ENCODE peak calls at places on chromosomes 3 and 15, in four cellular contexts. U is HCT116, Z is K562, D is GM12878. B is an unnamed sample.

GRCh38 chr3:51679318-51679717 is 8.3 kb downstream of the TEX264 start:
- DNase-seq in Z (no peak), U (no peak), D (no peak), B (no peak)

GRCh38 chr3:57078366-57079220 is 18.1 kb downstream of the SPATA12 start:
- DNase-seq in U (no peak), D (no peak), Z (peak; percentile 57), B (peak; percentile 89)

GRCh38 chr3:170815340-170815739 is 54.7 kb downstream of the RPL22L1 start:
- DNase-seq in U (peak; percentile 29), Z (peak; percentile 21), D (no peak), B (peak; percentile 69)

GRCh38 chr3:146134348-146135117 is 26.5 kb downstream of the PLOD2 start:
- DNase-seq in Z (no peak), D (no peak), U (no peak), B (peak; percentile 10)

GRCh38 chr3:20041197-20041780 is 1.0 kb downstream of the KAT2B start:
- DNase-seq in Z (peak; percentile 67), D (no peak), U (no peak), B (peak; percentile 74)

GRCh38 chr3:133944641-133945441 is 49.2 kb upstream of the RAB6B start:
- DNase-seq in D (no peak), Z (no peak), U (no peak), B (no peak)

GRCh38 chr3:138774529-138775253 is 60.0 kb downstream of the PIK3CB start:
- DNase-seq in D (no peak), U (peak; percentile 75), Z (no peak), B (peak; percentile 4)

GRCh38 chr3:24951186-24951585 is 456.5 kb upstream of the THRB start:
- DNase-seq in Z (no peak), D (no peak), U (no peak), B (no peak)

GRCh38 chr15:63599401-63600000 is 2.3 kb downstream of the FBXL22 start:
- DNase-seq in D (no peak), Z (no peak), U (no peak), B (no peak)

GRCh38 chr15:67859331-67859946 is 19.6 kb upstream of the RNU6-1 start:
- DNase-seq in U (no peak), Z (no peak), D (no peak), B (no peak)

GRCh38 chr3:45118615-45119062 is 27.5 kb downstream of the CDCP1 start:
- DNase-seq in D (no peak), Z (no peak), U (no peak), B (no peak)

GRCh38 chr3:182698078-182698477 is 95.2 kb upstream of the ATP11B start:
- DNase-seq in Z (no peak), U (no peak), D (no peak), B (no peak)

GRCh38 chr15:31977812-31978662 is 52.3 kb upstream of the CHRNA7 start:
- DNase-seq in U (peak; percentile 32), Z (peak; percentile 71), D (no peak), B (no peak)

GRCh38 chr3:169227911-169228310 is 435.6 kb downstream of the MECOM start:
- DNase-seq in D (peak; percentile 3), U (no peak), Z (no peak), B (no peak)

GRCh38 chr15:88012233-88012632 is 244.3 kb downstream of the NTRK3 start:
- DNase-seq in D (no peak), Z (no peak), U (no peak), B (no peak)

GRCh38 chr3:11534011-11534782 is 109.5 kb downstream of the VGLL4 start:
- DNase-seq in U (no peak), Z (no peak), D (no peak), B (no peak)

GRCh38 chr15:31338879-31339557 is 12.4 kb downstream of the KLF13 start:
- DNase-seq in Z (no peak), U (no peak), D (peak; percentile 75), B (no peak)

GRCh38 chr3:65144791-65145355 is 457.1 kb upstream of the ADAMTS9 start:
- DNase-seq in Z (no peak), U (no peak), D (no peak), B (no peak)

GRCh38 chr3:3893590-3893989 is 94.4 kb downstream of the LRRN1 start:
- DNase-seq in Z (no peak), U (no peak), D (no peak), B (no peak)

GRCh38 chr15:74795961-74796625 is 14.2 kb downstream of the CSK start:
- DNase-seq in Z (no peak), U (no peak), D (no peak), B (no peak)

GRCh38 chr3:191355406-191355805 is 25.1 kb upstream of the UTS2B start:
- DNase-seq in D (peak; percentile 74), U (no peak), Z (no peak), B (no peak)

GRCh38 chr3:149321640-149322039 is 11.8 kb downstream of the TM4SF18 start:
- DNase-seq in D (no peak), Z (no peak), U (no peak), B (no peak)

GRCh38 chr3:190644766-190645165 is 130.9 kb downstream of the IL1RAP start:
- DNase-seq in D (no peak), Z (no peak), U (no peak), B (no peak)

GRCh38 chr15:58677426-58677825 is 72.1 kb downstream of the ADAM10 start:
- DNase-seq in D (no peak), U (no peak), Z (no peak), B (no peak)

GRCh38 chr15:32933241-32933640 is 215.4 kb downstream of the GREM1 start:
- DNase-seq in U (no peak), D (no peak), Z (no peak), B (no peak)

GRCh38 chr15:77915261-77915960 is 162.1 kb downstream of the TBC1D2B start:
- DNase-seq in U (no peak), D (no peak), Z (no peak), B (no peak)

GRCh38 chr3:64595253-64595694 is 92.5 kb downstream of the ADAMTS9 start:
- DNase-seq in D (no peak), Z (no peak), U (no peak), B (no peak)

GRCh38 chr3:169348981-169349942 is 314.2 kb downstream of the MECOM start:
- DNase-seq in D (no peak), Z (no peak), U (no peak), B (no peak)

GRCh38 chr3:30112904-30113484 is 493.4 kb upstream of the TGFBR2 start:
- DNase-seq in D (no peak), U (peak; percentile 23), Z (no peak), B (no peak)

GRCh38 chr3:94234177-94234788 is 171.4 kb downstream of the NSUN3 start:
- DNase-seq in U (peak; percentile 22), D (no peak), Z (peak; percentile 13), B (no peak)

GRCh38 chr15:73941871-73942635 is 15.8 kb downstream of the LOXL1 start:
- DNase-seq in D (no peak), Z (no peak), U (no peak), B (no peak)

GRCh38 chr3:51802091-51802720 is 23.2 kb upstream of the IQCF6 start:
- DNase-seq in D (no peak), Z (no peak), U (no peak), B (peak; percentile 45)

GRCh38 chr3:28699283-28699682 is 350.7 kb upstream of the AZI2 start:
- DNase-seq in U (no peak), Z (no peak), D (no peak), B (no peak)

GRCh38 chr15:74275957-74276356 is 39.8 kb downstream of the CCDC33 start:
- DNase-seq in D (no peak), U (peak; percentile 12), Z (peak; percentile 64), B (no peak)

DNA sequence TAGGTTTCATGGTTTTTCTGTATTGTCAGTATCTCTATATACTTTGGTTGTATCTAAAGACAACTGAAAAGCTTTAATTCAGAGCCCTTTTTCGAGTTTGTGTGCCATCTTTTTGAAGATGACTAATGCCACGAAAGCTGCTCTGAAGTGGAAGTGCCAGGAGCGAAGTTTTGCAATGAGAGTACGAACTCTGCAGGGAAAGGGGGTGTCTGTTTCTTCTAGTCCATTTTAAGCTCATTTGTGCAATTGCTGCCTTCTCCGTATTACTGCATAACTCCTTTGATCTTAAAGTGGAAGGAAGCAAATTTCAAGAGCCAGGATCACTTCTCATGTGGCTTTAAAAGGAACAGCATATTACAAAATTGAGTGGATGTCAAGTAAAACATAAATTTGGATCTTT is 245.3 kb downstream of the FEZF2 start:
- DNase-seq in D (no peak), U (no peak), Z (no peak), B (no peak)
- TF ChIP-seq EGR1 in D (no peak), U (no peak), Z (no peak), B (no peak)

GRCh38 chr3:95810468-95810867 is 1003.9 kb upstream of the EPHA6 start:
- DNase-seq in U (no peak), D (no peak), Z (no peak), B (no peak)

GRCh38 chr3:95813261-95813660 is 1001.1 kb upstream of the EPHA6 start:
- DNase-seq in D (no peak), Z (no peak), U (no peak), B (no peak)

GRCh38 chr3:95815828-95816227 is 998.6 kb upstream of the EPHA6 start:
- DNase-seq in U (no peak), Z (no peak), D (no peak), B (no peak)
- TF ChIP-seq EGR1 in U (no peak), Z (no peak), D (no peak), B (no peak)

GRCh38 chr3:9183011-9183410 is 66.4 kb downstream of the SRGAP3 start:
- DNase-seq in U (no peak), Z (no peak), D (no peak), B (no peak)

GRCh38 chr3:9178697-9179096 is 70.7 kb downstream of the SRGAP3 start:
- DNase-seq in D (no peak), U (no peak), Z (no peak), B (no peak)

GRCh38 chr3:9183811-9184463 is 65.5 kb downstream of the SRGAP3 start:
- DNase-seq in U (no peak), D (no peak), Z (no peak), B (peak; percentile 62)

GRCh38 chr3:9179826-9180763 is 69.4 kb downstream of the SRGAP3 start:
- DNase-seq in D (peak; percentile 35), U (no peak), Z (no peak), B (no peak)

GRCh38 chr3:9180764-9181117 is 68.7 kb downstream of the SRGAP3 start:
- DNase-seq in Z (no peak), U (no peak), D (no peak), B (no peak)
- TF ChIP-seq EGR1 in Z (no peak), U (no peak), D (no peak), B (no peak)

GRCh38 chr15:91420689-91421088 is 320.6 kb downstream of the SV2B start:
- DNase-seq in D (no peak), U (no peak), Z (no peak), B (no peak)

GRCh38 chr15:91426412-91426811 is 326.4 kb downstream of the SV2B start:
- DNase-seq in U (no peak), Z (no peak), D (no peak), B (no peak)

GRCh38 chr15:91424001-91424400 is 323.9 kb downstream of the SV2B start:
- DNase-seq in Z (no peak), D (no peak), U (no peak), B (no peak)

GRCh38 chr15:91422704-91423254 is 322.7 kb downstream of the SV2B start:
- DNase-seq in Z (no peak), D (no peak), U (no peak), B (no peak)
- TF ChIP-seq EGR1 in Z (no peak), D (no peak), U (no peak), B (no peak)

B was measured in H1.